ENCODE peak calls at places on chromosomes 11 and 22, in four cellular contexts. One of them, this sample, is unnamed.

GRCh38 chr22:28229566-28230483 is 310.8 kb upstream of the PITPNB start:
- DNase-seq in HepG2: no peak
- DNase-seq in A549: no peak
- DNase-seq in IMR-90: peak; percentile 62
- DNase-seq in this sample: no peak

GRCh38 chr11:124760806-124761205 is 1.3 kb downstream of the ESAM start:
- DNase-seq in HepG2: no peak
- DNase-seq in A549: no peak
- DNase-seq in IMR-90: no peak
- DNase-seq in this sample: no peak

GRCh38 chr22:18077087-18077638 is 627 bp upstream of the PEX26 start:
- DNase-seq in HepG2: no peak
- DNase-seq in A549: no peak
- DNase-seq in IMR-90: no peak
- DNase-seq in this sample: no peak

GRCh38 chr22:22171357-22172218 is 73.0 kb upstream of the VPREB1 start:
- DNase-seq in HepG2: no peak
- DNase-seq in A549: peak; percentile 52
- DNase-seq in IMR-90: no peak
- DNase-seq in this sample: peak; percentile 64

GRCh38 chr22:29129644-29130201 is 56.9 kb downstream of the KREMEN1 start:
- DNase-seq in HepG2: no peak
- DNase-seq in A549: no peak
- DNase-seq in IMR-90: no peak
- DNase-seq in this sample: no peak

GRCh38 chr11:75508051-75508561 is 17.6 kb downstream of the GDPD5 start:
- DNase-seq in HepG2: no peak
- DNase-seq in A549: no peak
- DNase-seq in IMR-90: no peak
- DNase-seq in this sample: no peak

GRCh38 chr11:9615031-9615451 is 41.6 kb downstream of the WEE1 start:
- DNase-seq in HepG2: no peak
- DNase-seq in A549: no peak
- DNase-seq in IMR-90: peak; percentile 13
- DNase-seq in this sample: no peak

GRCh38 chr11:64206457-64207246 is at the start of gene FERMT3:
- DNase-seq in HepG2: no peak
- DNase-seq in A549: no peak
- DNase-seq in IMR-90: no peak
- DNase-seq in this sample: no peak

GRCh38 chr11:48034926-48035876 is 54.8 kb downstream of the PTPRJ start:
- DNase-seq in HepG2: no peak
- DNase-seq in A549: no peak
- DNase-seq in IMR-90: no peak
- DNase-seq in this sample: no peak

GRCh38 chr22:47411006-47411405 is 648.6 kb downstream of the TBC1D22A start:
- DNase-seq in HepG2: no peak
- DNase-seq in A549: no peak
- DNase-seq in IMR-90: no peak
- DNase-seq in this sample: no peak

GRCh38 chr11:12377824-12378593 is 638 bp downstream of the PARVA start:
- DNase-seq in HepG2: peak; percentile 62
- DNase-seq in A549: peak; percentile 88
- DNase-seq in IMR-90: peak; percentile 71
- DNase-seq in this sample: peak; percentile 72

GRCh38 chr11:131491503-131491902 is 121.1 kb downstream of the NTM start:
- DNase-seq in HepG2: no peak
- DNase-seq in A549: no peak
- DNase-seq in IMR-90: peak; percentile 30
- DNase-seq in this sample: no peak

GRCh38 chr22:25930710-25931353 is 188.8 kb downstream of the MYO18B start:
- DNase-seq in HepG2: no peak
- DNase-seq in A549: no peak
- DNase-seq in IMR-90: no peak
- DNase-seq in this sample: no peak

GRCh38 chr11:69642549-69642912 is 1.6 kb downstream of the CCND1 start:
- DNase-seq in HepG2: no peak
- DNase-seq in A549: no peak
- DNase-seq in IMR-90: no peak
- DNase-seq in this sample: no peak

GRCh38 chr11:110438017-110438416 is 8.3 kb downstream of the FDX1 start:
- DNase-seq in HepG2: no peak
- DNase-seq in A549: no peak
- DNase-seq in IMR-90: no peak
- DNase-seq in this sample: no peak

GRCh38 chr11:11344045-11344444 is 9.0 kb downstream of the CSNK2A3 start:
- DNase-seq in HepG2: no peak
- DNase-seq in A549: no peak
- DNase-seq in IMR-90: no peak
- DNase-seq in this sample: no peak

GRCh38 chr11:104573431-104573830 is 324.8 kb downstream of the CASP12 start:
- DNase-seq in HepG2: no peak
- DNase-seq in A549: peak; percentile 21
- DNase-seq in IMR-90: peak; percentile 77
- DNase-seq in this sample: no peak

GRCh38 chr11:36101466-36101865 is 157.6 kb downstream of the LDLRAD3 start:
- DNase-seq in HepG2: no peak
- DNase-seq in A549: no peak
- DNase-seq in IMR-90: no peak
- DNase-seq in this sample: no peak

GRCh38 chr11:26951849-26952515 is 41.9 kb upstream of the FIBIN start:
- DNase-seq in HepG2: no peak
- DNase-seq in A549: no peak
- DNase-seq in IMR-90: no peak
- DNase-seq in this sample: no peak

GRCh38 chr11:130121430-130121978 is 38.1 kb upstream of the ST14 start:
- DNase-seq in HepG2: no peak
- DNase-seq in A549: no peak
- DNase-seq in IMR-90: peak; percentile 81
- DNase-seq in this sample: no peak

GRCh38 chr11:60305906-60306619 is 21.0 kb upstream of the MS4A6E start:
- DNase-seq in HepG2: no peak
- DNase-seq in A549: no peak
- DNase-seq in IMR-90: no peak
- DNase-seq in this sample: no peak

GRCh38 chr11:61543606-61544306 is 35.2 kb downstream of the LRRC10B start:
- DNase-seq in HepG2: peak; percentile 30
- DNase-seq in A549: peak; percentile 62
- DNase-seq in IMR-90: peak; percentile 57
- DNase-seq in this sample: no peak

GRCh38 chr22:32354360-32355351 is 3.0 kb upstream of the RFPL3 start:
- DNase-seq in HepG2: no peak
- DNase-seq in A549: peak; percentile 21
- DNase-seq in IMR-90: peak; percentile 67
- DNase-seq in this sample: no peak

GRCh38 chr11:69921429-69922014 is 102.3 kb upstream of the FGF3 start:
- DNase-seq in HepG2: no peak
- DNase-seq in A549: no peak
- DNase-seq in IMR-90: no peak
- DNase-seq in this sample: no peak

GRCh38 chr11:1975185-1975584 is 22.5 kb downstream of the H19 start:
- DNase-seq in HepG2: no peak
- DNase-seq in A549: no peak
- DNase-seq in IMR-90: no peak
- DNase-seq in this sample: no peak

GRCh38 chr11:86991341-86991740 is 36.1 kb upstream of the FZD4 start:
- DNase-seq in HepG2: no peak
- DNase-seq in A549: no peak
- DNase-seq in IMR-90: no peak
- DNase-seq in this sample: no peak

GRCh38 chr11:12636871-12637410 is 37.3 kb upstream of the TEAD1 start:
- DNase-seq in HepG2: no peak
- DNase-seq in A549: no peak
- DNase-seq in IMR-90: no peak
- DNase-seq in this sample: no peak

GRCh38 chr22:45308624-45309421 is 911 bp upstream of the FAM118A start:
- DNase-seq in HepG2: no peak
- DNase-seq in A549: no peak
- DNase-seq in IMR-90: no peak
- DNase-seq in this sample: no peak

GRCh38 chr11:102617491-102618026 is 7.6 kb downstream of the MMP20 start:
- DNase-seq in HepG2: no peak
- DNase-seq in A549: no peak
- DNase-seq in IMR-90: no peak
- DNase-seq in this sample: no peak

GRCh38 chr11:6742260-6742659 is 29.5 kb downstream of the OR2AG2 start:
- DNase-seq in HepG2: no peak
- DNase-seq in A549: no peak
- DNase-seq in IMR-90: no peak
- DNase-seq in this sample: no peak

GRCh38 chr11:75158241-75158640 is 7.3 kb downstream of the SLCO2B1 start:
- DNase-seq in HepG2: no peak
- DNase-seq in A549: no peak
- DNase-seq in IMR-90: no peak
- DNase-seq in this sample: no peak

GRCh38 chr22:46292727-46293126 is 3.9 kb upstream of the GTSE1 start:
- DNase-seq in HepG2: no peak
- DNase-seq in A549: no peak
- DNase-seq in IMR-90: no peak
- DNase-seq in this sample: no peak

GRCh38 chr11:204587-205109 is 2.6 kb downstream of the BET1L start:
- DNase-seq in HepG2: no peak
- DNase-seq in A549: no peak
- DNase-seq in IMR-90: no peak
- DNase-seq in this sample: no peak

GRCh38 chr11:61172888-61173287 is 11.7 kb upstream of the VPS37C start:
- DNase-seq in HepG2: no peak
- DNase-seq in A549: no peak
- DNase-seq in IMR-90: no peak
- DNase-seq in this sample: no peak

GRCh38 chr22:28181332-28181731 is 262.3 kb upstream of the PITPNB start:
- DNase-seq in HepG2: no peak
- DNase-seq in A549: no peak
- DNase-seq in IMR-90: peak; percentile 8
- DNase-seq in this sample: no peak

GRCh38 chr22:28810839-28811491 is 10.6 kb upstream of the XBP1 start:
- DNase-seq in HepG2: peak; percentile 96
- DNase-seq in A549: no peak
- DNase-seq in IMR-90: no peak
- DNase-seq in this sample: no peak

GRCh38 chr11:131430466-131431176 is 60.2 kb downstream of the NTM start:
- DNase-seq in HepG2: no peak
- DNase-seq in A549: no peak
- DNase-seq in IMR-90: no peak
- DNase-seq in this sample: no peak

GRCh38 chr11:17579451-17579850 is 32.4 kb downstream of the OTOG start:
- DNase-seq in HepG2: no peak
- DNase-seq in A549: no peak
- DNase-seq in IMR-90: no peak
- DNase-seq in this sample: no peak

GRCh38 chr11:43021466-43021865 is 290.3 kb upstream of the API5 start:
- DNase-seq in HepG2: peak; percentile 13
- DNase-seq in A549: peak; percentile 15
- DNase-seq in IMR-90: no peak
- DNase-seq in this sample: no peak

DNA sequence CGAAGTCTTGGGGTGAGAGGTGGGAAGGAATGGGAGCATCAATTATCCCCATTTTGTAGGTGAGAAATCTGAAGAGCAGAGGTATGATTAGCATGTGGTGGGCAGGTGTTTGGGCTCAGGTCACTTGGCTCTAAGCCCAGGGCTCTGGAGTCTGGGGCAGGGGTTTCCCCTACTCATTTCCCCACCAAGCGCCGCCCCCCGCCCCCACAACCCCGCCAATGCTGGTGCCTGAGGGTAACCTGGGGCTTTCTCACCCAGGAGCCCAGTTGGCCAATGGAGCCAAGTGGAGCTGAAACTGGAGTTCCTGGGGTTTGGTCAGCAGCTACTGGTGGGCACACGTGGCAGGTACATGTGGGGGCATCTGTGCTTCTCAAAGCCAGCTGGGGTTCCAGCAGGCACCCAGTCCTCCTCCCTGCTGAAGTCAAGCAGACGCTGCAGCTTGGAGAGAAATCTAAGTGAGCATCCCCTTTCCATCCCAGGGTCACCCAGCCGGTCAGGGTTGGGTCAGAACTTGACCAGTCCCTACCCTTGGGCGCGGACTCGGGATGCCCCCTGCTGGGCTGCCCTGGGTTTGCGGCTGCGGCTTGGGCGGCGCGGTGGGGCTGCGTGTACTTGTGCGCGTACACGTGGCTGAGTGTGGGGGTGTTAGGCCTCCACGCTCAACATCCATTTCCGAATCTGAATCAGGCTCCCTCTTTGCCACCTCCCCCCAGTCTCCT is 1.6 kb upstream of the CHRM1 start:
- DNase-seq in HepG2: no peak
- DNase-seq in A549: peak; percentile 59
- DNase-seq in IMR-90: no peak
- DNase-seq in this sample: no peak
- TF ChIP-seq BHLHE40 in HepG2: no peak
- TF ChIP-seq BHLHE40 in A549: no peak
- TF ChIP-seq BHLHE40 in IMR-90: no peak
- TF ChIP-seq BHLHE40 in this sample: no peak

GRCh38 chr22:43162412-43163150 is 11.2 kb downstream of the TSPO start:
- DNase-seq in HepG2: no peak
- DNase-seq in A549: no peak
- DNase-seq in IMR-90: no peak
- DNase-seq in this sample: no peak

GRCh38 chr22:43160497-43161126 is 9.3 kb downstream of the TSPO start:
- DNase-seq in HepG2: no peak
- DNase-seq in A549: no peak
- DNase-seq in IMR-90: no peak
- DNase-seq in this sample: no peak

GRCh38 chr22:43166132-43166930 is 15.0 kb downstream of the TSPO start:
- DNase-seq in HepG2: no peak
- DNase-seq in A549: no peak
- DNase-seq in IMR-90: no peak
- DNase-seq in this sample: no peak

GRCh38 chr22:43164636-43165035 is 13.3 kb downstream of the TSPO start:
- DNase-seq in HepG2: no peak
- DNase-seq in A549: no peak
- DNase-seq in IMR-90: no peak
- DNase-seq in this sample: no peak

GRCh38 chr22:43163241-43163795 is 12.0 kb downstream of the TSPO start:
- DNase-seq in HepG2: no peak
- DNase-seq in A549: no peak
- DNase-seq in IMR-90: no peak
- DNase-seq in this sample: no peak
- TF ChIP-seq BHLHE40 in HepG2: no peak
- TF ChIP-seq BHLHE40 in A549: no peak
- TF ChIP-seq BHLHE40 in IMR-90: no peak
- TF ChIP-seq BHLHE40 in this sample: no peak

GRCh38 chr22:30969532-30970355 is 679 bp downstream of the TUG1 start:
- DNase-seq in HepG2: peak; percentile 12
- DNase-seq in A549: peak; percentile 44
- DNase-seq in IMR-90: peak; percentile 44
- DNase-seq in this sample: peak; percentile 54
- TF ChIP-seq BHLHE40 in HepG2: no peak
- TF ChIP-seq BHLHE40 in A549: no peak
- TF ChIP-seq BHLHE40 in IMR-90: no peak
- TF ChIP-seq BHLHE40 in this sample: no peak

GRCh38 chr22:30298005-30298701 is 8.8 kb upstream of the CASTOR1 start:
- DNase-seq in HepG2: no peak
- DNase-seq in A549: no peak
- DNase-seq in IMR-90: no peak
- DNase-seq in this sample: no peak
- TF ChIP-seq BHLHE40 in HepG2: no peak
- TF ChIP-seq BHLHE40 in A549: no peak
- TF ChIP-seq BHLHE40 in IMR-90: no peak
- TF ChIP-seq BHLHE40 in this sample: no peak

This sample was measured in HEK293T.